ENCODE peak calls at places on chromosomes 5 and 9, in ten cellular contexts. Y is AG04450; A is mesenchymal stem cell; U is transverse colon; P is NB4; E is right cardiac atrium; B is kidney; T is pancreas; N is CD8-positive, alpha-beta T cell; G is A549. F is an unnamed sample.

GRCh38 chr9:113538646-113539430 is 75.3 kb downstream of the RGS3 start:
- DNase-seq in Y (no peak), A (no peak), U (no peak), P (no peak), E (no peak), B (no peak), T (no peak), N (no peak), G (no peak), F (no peak)

GRCh38 chr9:16704489-16705111 is 165.9 kb downstream of the BNC2 start:
- DNase-seq in Y (peak), A (no peak), U (peak), P (no peak), E (peak), B (peak), T (no peak), N (no peak), G (no peak), F (no peak)

GRCh38 chr5:76622076-76622475 is 1.1 kb downstream of the F2RL2 start:
- DNase-seq in Y (no peak), A (no peak), U (no peak), P (no peak), E (no peak), B (no peak), T (no peak), N (no peak), G (no peak), F (no peak)

GRCh38 chr5:72531496-72532190 is 24.4 kb upstream of the ZNF366 start:
- DNase-seq in Y (no peak), A (peak), U (no peak), P (no peak), E (no peak), B (no peak), T (no peak), N (no peak), G (no peak), F (no peak)

GRCh38 chr5:11415751-11416150 is 488.5 kb downstream of the CTNND2 start:
- DNase-seq in Y (no peak), A (no peak), U (no peak), P (no peak), E (no peak), B (no peak), T (no peak), N (no peak), G (no peak), F (no peak)

GRCh38 chr5:157057459-157058370 is 1.2 kb downstream of the HAVCR1 start:
- DNase-seq in Y (no peak), A (peak), U (no peak), P (peak), E (no peak), B (no peak), T (no peak), N (no peak), G (peak), F (no peak)

GRCh38 chr9:89376741-89377140 is 58.4 kb downstream of the SECISBP2 start:
- DNase-seq in Y (no peak), A (no peak), U (no peak), P (no peak), E (no peak), B (no peak), T (no peak), N (no peak), G (no peak), F (no peak)

GRCh38 chr5:72096602-72097205 is 10.6 kb upstream of the MAP1B start:
- DNase-seq in Y (no peak), A (peak), U (no peak), P (no peak), E (no peak), B (no peak), T (no peak), N (no peak), G (no peak), F (no peak)

GRCh38 chr5:68217476-68217984 is 2.0 kb downstream of the PIK3R1 start:
- DNase-seq in Y (no peak), A (peak), U (no peak), P (peak), E (no peak), B (peak), T (no peak), N (no peak), G (no peak), F (no peak)

GRCh38 chr9:14131353-14132088 is 182.4 kb downstream of the NFIB start:
- DNase-seq in Y (no peak), A (no peak), U (no peak), P (no peak), E (no peak), B (no peak), T (peak), N (no peak), G (no peak), F (no peak)

GRCh38 chr5:133117166-133117929 is 65.5 kb downstream of the HSPA4 start:
- DNase-seq in Y (no peak), A (no peak), U (no peak), P (no peak), E (no peak), B (no peak), T (no peak), N (no peak), G (no peak), F (no peak)

GRCh38 chr9:3244963-3245653 is 280.7 kb downstream of the RFX3 start:
- DNase-seq in Y (no peak), A (peak), U (no peak), P (peak), E (no peak), B (no peak), T (no peak), N (no peak), G (no peak), F (no peak)

GRCh38 chr9:27714388-27714787 is 141.1 kb upstream of the C9orf72 start:
- DNase-seq in Y (no peak), A (no peak), U (no peak), P (no peak), E (no peak), B (no peak), T (no peak), N (no peak), G (peak), F (no peak)

GRCh38 chr9:124309665-124310064 is 51.9 kb downstream of the NEK6 start:
- DNase-seq in Y (peak), A (peak), U (no peak), P (no peak), E (no peak), B (no peak), T (no peak), N (no peak), G (peak), F (no peak)

GRCh38 chr9:111284703-111285102 is 45.3 kb downstream of the OR2K2 start:
- DNase-seq in Y (no peak), A (no peak), U (no peak), P (no peak), E (no peak), B (no peak), T (no peak), N (no peak), G (no peak), F (no peak)

GRCh38 chr5:37214550-37214949 is 34.6 kb downstream of the CPLANE1 start:
- DNase-seq in Y (no peak), A (peak), U (no peak), P (peak), E (no peak), B (no peak), T (no peak), N (no peak), G (peak), F (no peak)

GRCh38 chr9:272251-273213 is 57.9 kb downstream of the DOCK8 start:
- DNase-seq in Y (no peak), A (no peak), U (peak), P (peak), E (no peak), B (no peak), T (no peak), N (peak), G (no peak), F (no peak)

GRCh38 chr5:135457424-135458071 is 5.4 kb upstream of the TIFAB start:
- DNase-seq in Y (no peak), A (peak), U (peak), P (peak), E (peak), B (peak), T (peak), N (peak), G (peak), F (peak)

GRCh38 chr9:109010676-109011655 is 2.3 kb downstream of the CTNNAL1 start:
- DNase-seq in Y (peak), A (peak), U (peak), P (peak), E (no peak), B (no peak), T (no peak), N (peak), G (peak), F (no peak)

GRCh38 chr5:140557965-140558364 is 692 bp upstream of the SRA1 start:
- DNase-seq in Y (no peak), A (no peak), U (no peak), P (no peak), E (no peak), B (no peak), T (no peak), N (no peak), G (no peak), F (no peak)

GRCh38 chr5:126098330-126099017 is 324.7 kb upstream of the GRAMD2B start:
- DNase-seq in Y (peak), A (no peak), U (no peak), P (no peak), E (no peak), B (no peak), T (no peak), N (no peak), G (no peak), F (no peak)

GRCh38 chr5:146789712-146790660 is 88.6 kb downstream of the PPP2R2B start:
- DNase-seq in Y (no peak), A (no peak), U (no peak), P (no peak), E (no peak), B (no peak), T (no peak), N (no peak), G (no peak), F (no peak)

GRCh38 chr5:68369436-68370125 is 154.0 kb downstream of the PIK3R1 start:
- DNase-seq in Y (no peak), A (no peak), U (no peak), P (no peak), E (no peak), B (no peak), T (no peak), N (peak), G (no peak), F (no peak)

GRCh38 chr9:107153336-107153735 is 129.7 kb upstream of the RAD23B start:
- DNase-seq in Y (no peak), A (peak), U (no peak), P (no peak), E (no peak), B (no peak), T (no peak), N (no peak), G (no peak), F (no peak)

GRCh38 chr9:26210338-26210851 is 532.2 kb upstream of the TUSC1 start:
- DNase-seq in Y (no peak), A (no peak), U (no peak), P (no peak), E (no peak), B (no peak), T (no peak), N (no peak), G (no peak), F (no peak)

GRCh38 chr9:17799383-17799782 is 220.5 kb downstream of the SH3GL2 start:
- DNase-seq in Y (no peak), A (peak), U (no peak), P (no peak), E (no peak), B (no peak), T (no peak), N (no peak), G (no peak), F (no peak)

GRCh38 chr9:1005043-1005667 is 28.7 kb downstream of the DMRT3 start:
- DNase-seq in Y (peak), A (peak), U (no peak), P (peak), E (no peak), B (no peak), T (no peak), N (no peak), G (peak), F (no peak)

GRCh38 chr5:56659991-56660390 is 155.4 kb upstream of the MAP3K1 start:
- DNase-seq in Y (no peak), A (no peak), U (no peak), P (no peak), E (no peak), B (no peak), T (no peak), N (no peak), G (no peak), F (no peak)

GRCh38 chr5:96997265-96997859 is 61.5 kb downstream of the LNPEP start:
- DNase-seq in Y (no peak), A (peak), U (no peak), P (peak), E (no peak), B (no peak), T (no peak), N (peak), G (peak), F (no peak)

GRCh38 chr9:14485366-14485765 is 171.4 kb upstream of the NFIB start:
- DNase-seq in Y (no peak), A (peak), U (no peak), P (no peak), E (no peak), B (no peak), T (no peak), N (no peak), G (peak), F (no peak)

GRCh38 chr5:50550274-50550673 is 109.2 kb upstream of the EMB start:
- DNase-seq in Y (no peak), A (no peak), U (no peak), P (no peak), E (no peak), B (no peak), T (no peak), N (no peak), G (no peak), F (no peak)

GRCh38 chr5:50553560-50553984 is 112.5 kb upstream of the EMB start:
- DNase-seq in Y (no peak), A (peak), U (no peak), P (peak), E (peak), B (no peak), T (no peak), N (no peak), G (peak), F (peak)
- H3K4me3 ChIP-seq in Y (no peak), A (no peak), U (no peak), P (no peak), E (no peak), B (no peak), T (no peak), N (peak), G (no peak), F (peak)

DNA sequence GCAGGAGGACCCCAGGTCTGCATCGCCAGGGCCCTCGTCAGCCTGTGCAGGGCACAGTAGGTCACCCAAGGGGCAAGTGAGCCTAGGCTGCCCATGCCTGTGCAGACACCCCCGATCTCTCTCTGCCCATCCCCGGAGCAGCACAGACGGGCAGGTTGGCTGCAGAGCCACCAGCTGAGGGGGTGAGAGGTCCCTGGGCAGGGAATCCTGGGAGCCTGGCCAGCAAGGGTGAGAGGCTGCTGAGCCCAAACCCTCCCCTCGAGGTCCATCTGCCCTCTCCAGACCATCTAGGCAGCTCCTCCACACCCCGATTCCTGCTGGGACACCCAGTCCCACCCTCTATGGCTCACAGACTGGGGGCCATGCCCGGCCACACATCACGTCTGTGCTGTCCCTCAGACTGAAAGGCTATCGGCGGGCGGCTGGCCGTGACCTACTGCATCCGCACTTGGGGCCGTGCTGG is 2.8 kb upstream of the DPP7 start:
- DNase-seq in Y (no peak), A (no peak), U (no peak), P (no peak), E (no peak), B (no peak), T (no peak), N (no peak), G (no peak), F (no peak)
- H3K4me3 ChIP-seq in Y (no peak), A (no peak), U (no peak), P (no peak), E (no peak), B (no peak), T (no peak), N (no peak), G (no peak), F (no peak)

DNA sequence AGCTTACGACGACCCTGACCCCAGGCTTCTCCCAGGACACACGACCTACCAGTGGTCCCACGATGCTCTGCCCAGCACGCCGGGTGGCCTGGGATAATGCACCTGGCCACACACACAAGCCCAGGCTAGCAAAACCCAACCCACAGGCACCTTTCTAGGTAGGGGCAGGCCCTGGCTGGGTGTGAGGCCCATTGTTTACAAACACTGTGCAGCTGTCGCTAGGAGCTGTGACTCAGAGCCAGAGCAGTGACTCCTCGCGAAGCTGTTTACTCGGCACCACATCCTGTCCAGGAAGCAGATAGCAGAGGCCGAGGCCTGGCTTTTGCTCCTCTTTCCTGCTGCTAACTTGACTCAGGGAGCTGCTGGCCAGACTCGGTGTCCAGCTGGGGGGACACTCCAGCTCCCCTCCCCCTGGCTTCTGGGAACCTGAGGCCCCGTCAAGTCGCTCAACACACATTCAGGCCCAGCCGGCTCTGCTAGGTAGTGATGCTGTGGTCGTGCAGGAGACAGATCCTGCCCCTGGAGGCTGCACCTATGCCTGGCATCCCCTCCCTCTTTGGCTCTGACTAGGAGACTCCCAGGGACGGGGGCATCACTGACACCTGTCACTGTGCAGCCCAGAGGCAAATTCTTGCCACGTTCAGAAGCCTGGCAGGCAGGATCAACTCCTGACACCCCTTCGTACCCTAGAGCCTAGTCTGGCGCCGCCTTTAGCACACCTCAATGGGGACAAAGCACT is 12.8 kb upstream of the RALGDS start:
- DNase-seq in Y (peak), A (peak), U (peak), P (peak), E (peak), B (peak), T (peak), N (peak), G (peak), F (peak)
- H3K4me3 ChIP-seq in Y (no peak), A (peak), U (no peak), P (no peak), E (no peak), B (no peak), T (no peak), N (no peak), G (no peak), F (no peak)

GRCh38 chr5:115545065-115545882 is 699 bp upstream of the FEM1C start:
- DNase-seq in Y (no peak), A (no peak), U (peak), P (no peak), E (no peak), B (no peak), T (no peak), N (no peak), G (no peak), F (no peak)
- H3K4me3 ChIP-seq in Y (peak), A (peak), U (no peak), P (peak), E (no peak), B (peak), T (no peak), N (peak), G (peak), F (peak)

GRCh38 chr5:142320427-142320732 is 4.4 kb downstream of the SPRY4 start:
- DNase-seq in Y (no peak), A (peak), U (no peak), P (no peak), E (no peak), B (no peak), T (no peak), N (no peak), G (no peak), F (no peak)
- H3K4me3 ChIP-seq in Y (peak), A (peak), U (no peak), P (peak), E (peak), B (peak), T (no peak), N (no peak), G (no peak), F (peak)

F was measured in upper lobe of right lung.